ENCODE peak calls at places on chromosome 21, in seven cellular contexts. One of them, this sample, is unnamed.

GRCh38 chr21:32389337-32390015 is 3.3 kb downstream of the URB1 start:
- DNase-seq in GM12892: no peak
- DNase-seq in DMS79: no peak
- DNase-seq in brain pericyte: no peak
- DNase-seq in activated naive CD8-positive, alpha-beta T cell treated with anti-CD3 and anti-CD28 coated beads for 36 hours: no peak
- DNase-seq in NCI-H1417: no peak
- DNase-seq in NCI-H1092: no peak
- DNase-seq in this sample: no peak

GRCh38 chr21:16418663-16419062 is 688.9 kb downstream of the USP25 start:
- DNase-seq in brain pericyte: no peak
- DNase-seq in NCI-H1417: no peak
- DNase-seq in GM12892: no peak
- DNase-seq in activated naive CD8-positive, alpha-beta T cell treated with anti-CD3 and anti-CD28 coated beads for 36 hours: no peak
- DNase-seq in DMS79: no peak
- DNase-seq in NCI-H1092: peak; percentile 2
- DNase-seq in this sample: no peak

GRCh38 chr21:44024257-44024656 is 12.1 kb downstream of the TRAPPC10 start:
- DNase-seq in GM12892: no peak
- DNase-seq in NCI-H1092: no peak
- DNase-seq in activated naive CD8-positive, alpha-beta T cell treated with anti-CD3 and anti-CD28 coated beads for 36 hours: no peak
- DNase-seq in DMS79: no peak
- DNase-seq in brain pericyte: no peak
- DNase-seq in NCI-H1417: no peak
- DNase-seq in this sample: no peak

GRCh38 chr21:15986277-15986676 is 256.5 kb downstream of the USP25 start:
- DNase-seq in brain pericyte: no peak
- DNase-seq in DMS79: no peak
- DNase-seq in GM12892: no peak
- DNase-seq in NCI-H1092: no peak
- DNase-seq in activated naive CD8-positive, alpha-beta T cell treated with anti-CD3 and anti-CD28 coated beads for 36 hours: no peak
- DNase-seq in NCI-H1417: no peak
- DNase-seq in this sample: no peak

GRCh38 chr21:39088831-39089380 is 94.3 kb downstream of the PSMG1 start:
- DNase-seq in brain pericyte: no peak
- DNase-seq in DMS79: no peak
- DNase-seq in GM12892: no peak
- DNase-seq in NCI-H1417: no peak
- DNase-seq in NCI-H1092: no peak
- DNase-seq in activated naive CD8-positive, alpha-beta T cell treated with anti-CD3 and anti-CD28 coated beads for 36 hours: no peak
- DNase-seq in this sample: peak; percentile 29

GRCh38 chr21:45043541-45044020 is 30.8 kb upstream of the ADARB1 start:
- DNase-seq in activated naive CD8-positive, alpha-beta T cell treated with anti-CD3 and anti-CD28 coated beads for 36 hours: no peak
- DNase-seq in brain pericyte: no peak
- DNase-seq in GM12892: no peak
- DNase-seq in NCI-H1092: no peak
- DNase-seq in DMS79: no peak
- DNase-seq in NCI-H1417: no peak
- DNase-seq in this sample: no peak

GRCh38 chr21:37257526-37257966 is 9.6 kb downstream of the VPS26C start:
- DNase-seq in GM12892: no peak
- DNase-seq in brain pericyte: no peak
- DNase-seq in activated naive CD8-positive, alpha-beta T cell treated with anti-CD3 and anti-CD28 coated beads for 36 hours: peak; percentile 56
- DNase-seq in DMS79: no peak
- DNase-seq in NCI-H1092: peak; percentile 55
- DNase-seq in NCI-H1417: peak; percentile 86
- DNase-seq in this sample: peak; percentile 70

GRCh38 chr21:31444061-31444460 is 100.0 kb upstream of the TIAM1 start:
- DNase-seq in brain pericyte: no peak
- DNase-seq in activated naive CD8-positive, alpha-beta T cell treated with anti-CD3 and anti-CD28 coated beads for 36 hours: no peak
- DNase-seq in DMS79: no peak
- DNase-seq in GM12892: no peak
- DNase-seq in NCI-H1417: no peak
- DNase-seq in NCI-H1092: no peak
- DNase-seq in this sample: no peak